ENCODE peak calls at places on chromosomes 5 and 9, in seven cellular contexts. One of them, this sample, is unnamed. For H3K27me3, the result is how much of the 10 kb centered on the place peaks cover.

GRCh38 chr5:149049371-149049781 is 13.5 kb downstream of the SH3TC2 start:
- DNase-seq in pancreas: no peak
- DNase-seq in IMR-90: no peak
- DNase-seq in GM23338: no peak
- DNase-seq in body of pancreas: no peak
- DNase-seq in left lung: no peak
- DNase-seq in tibial artery: no peak
- DNase-seq in this sample: no peak

GRCh38 chr5:11422342-11422741 is 481.9 kb downstream of the CTNND2 start:
- DNase-seq in pancreas: no peak
- DNase-seq in body of pancreas: no peak
- DNase-seq in IMR-90: no peak
- DNase-seq in tibial artery: no peak
- DNase-seq in GM23338: no peak
- DNase-seq in left lung: no peak
- DNase-seq in this sample: no peak

GRCh38 chr9:74281674-74282073 is 215.5 kb upstream of the RORB start:
- DNase-seq in tibial artery: no peak
- DNase-seq in left lung: no peak
- DNase-seq in GM23338: peak
- DNase-seq in IMR-90: no peak
- DNase-seq in body of pancreas: no peak
- DNase-seq in pancreas: no peak
- DNase-seq in this sample: no peak

GRCh38 chr9:94801242-94801641 is 74.7 kb downstream of the AOPEP start:
- DNase-seq in tibial artery: no peak
- DNase-seq in left lung: no peak
- DNase-seq in GM23338: no peak
- DNase-seq in pancreas: no peak
- DNase-seq in IMR-90: peak
- DNase-seq in body of pancreas: no peak
- DNase-seq in this sample: no peak

GRCh38 chr5:62616615-62617277 is 38.1 kb downstream of the LRRC70 start:
- DNase-seq in IMR-90: no peak
- DNase-seq in GM23338: no peak
- DNase-seq in body of pancreas: no peak
- DNase-seq in left lung: no peak
- DNase-seq in tibial artery: no peak
- DNase-seq in pancreas: no peak
- DNase-seq in this sample: no peak

GRCh38 chr9:126298319-126298801 is 28.3 kb upstream of the MVB12B start:
- DNase-seq in pancreas: no peak
- DNase-seq in body of pancreas: no peak
- DNase-seq in tibial artery: no peak
- DNase-seq in GM23338: peak
- DNase-seq in IMR-90: no peak
- DNase-seq in left lung: no peak
- DNase-seq in this sample: no peak

GRCh38 chr9:95793924-95794828 is 81.3 kb upstream of the ERCC6L2 start:
- DNase-seq in GM23338: no peak
- DNase-seq in body of pancreas: no peak
- DNase-seq in tibial artery: no peak
- DNase-seq in pancreas: no peak
- DNase-seq in left lung: no peak
- DNase-seq in IMR-90: peak
- DNase-seq in this sample: no peak

GRCh38 chr5:65084774-65085173 is 316.0 kb downstream of the CWC27 start:
- DNase-seq in GM23338: no peak
- DNase-seq in IMR-90: no peak
- DNase-seq in pancreas: no peak
- DNase-seq in body of pancreas: no peak
- DNase-seq in left lung: no peak
- DNase-seq in tibial artery: no peak
- DNase-seq in this sample: no peak

GRCh38 chr9:110579763-110580255 is 268 bp upstream of the SVEP1 start:
- DNase-seq in IMR-90: peak
- DNase-seq in tibial artery: no peak
- DNase-seq in GM23338: peak
- DNase-seq in body of pancreas: no peak
- DNase-seq in left lung: no peak
- DNase-seq in pancreas: no peak
- DNase-seq in this sample: no peak

GRCh38 chr9:113973963-113974413 is 97.9 kb downstream of the ZNF618 start:
- DNase-seq in left lung: no peak
- DNase-seq in body of pancreas: no peak
- DNase-seq in tibial artery: no peak
- DNase-seq in GM23338: no peak
- DNase-seq in pancreas: no peak
- DNase-seq in IMR-90: peak
- DNase-seq in this sample: no peak

GRCh38 chr9:113854310-113854709 is 21.8 kb upstream of the ZNF618 start:
- DNase-seq in GM23338: peak
- DNase-seq in tibial artery: no peak
- DNase-seq in left lung: no peak
- DNase-seq in IMR-90: no peak
- DNase-seq in body of pancreas: no peak
- DNase-seq in pancreas: no peak
- DNase-seq in this sample: no peak

GRCh38 chr5:145854651-145855258 is 18.1 kb downstream of the GRXCR2 start:
- DNase-seq in IMR-90: peak
- DNase-seq in GM23338: no peak
- DNase-seq in left lung: no peak
- DNase-seq in tibial artery: no peak
- DNase-seq in pancreas: no peak
- DNase-seq in body of pancreas: no peak
- DNase-seq in this sample: no peak

GRCh38 chr5:178199581-178200434 is 4.5 kb upstream of the HNRNPAB start:
- DNase-seq in body of pancreas: no peak
- DNase-seq in tibial artery: no peak
- DNase-seq in left lung: no peak
- DNase-seq in IMR-90: no peak
- DNase-seq in pancreas: no peak
- DNase-seq in GM23338: no peak
- DNase-seq in this sample: no peak

GRCh38 chr9:113343732-113344231 is 3.7 kb upstream of the WDR31 start:
- DNase-seq in IMR-90: no peak
- DNase-seq in tibial artery: peak
- DNase-seq in GM23338: no peak
- DNase-seq in body of pancreas: peak
- DNase-seq in left lung: peak
- DNase-seq in pancreas: peak
- DNase-seq in this sample: no peak

GRCh38 chr5:168699002-168699401 is 119.8 kb upstream of the PANK3 start:
- DNase-seq in GM23338: no peak
- DNase-seq in left lung: no peak
- DNase-seq in tibial artery: peak
- DNase-seq in IMR-90: no peak
- DNase-seq in body of pancreas: no peak
- DNase-seq in pancreas: no peak
- DNase-seq in this sample: no peak

GRCh38 chr5:150582281-150582791 is 58.1 kb upstream of the SYNPO start:
- DNase-seq in pancreas: peak
- DNase-seq in tibial artery: no peak
- DNase-seq in IMR-90: peak
- DNase-seq in body of pancreas: peak
- DNase-seq in left lung: peak
- DNase-seq in GM23338: no peak
- DNase-seq in this sample: no peak

GRCh38 chr9:132644251-132644650 is 25.5 kb downstream of the DDX31 start:
- DNase-seq in tibial artery: no peak
- DNase-seq in IMR-90: no peak
- DNase-seq in left lung: no peak
- DNase-seq in body of pancreas: no peak
- DNase-seq in GM23338: peak
- DNase-seq in pancreas: no peak
- DNase-seq in this sample: no peak

GRCh38 chr9:71681708-71682268 is 86.5 kb downstream of the CEMIP2 start:
- DNase-seq in left lung: no peak
- DNase-seq in GM23338: no peak
- DNase-seq in IMR-90: peak
- DNase-seq in pancreas: no peak
- DNase-seq in tibial artery: no peak
- DNase-seq in body of pancreas: no peak
- DNase-seq in this sample: no peak

GRCh38 chr5:134463991-134464760 is 52.5 kb upstream of the CDKN2AIPNL start:
- DNase-seq in tibial artery: no peak
- DNase-seq in body of pancreas: no peak
- DNase-seq in left lung: no peak
- DNase-seq in IMR-90: peak
- DNase-seq in pancreas: no peak
- DNase-seq in GM23338: no peak
- DNase-seq in this sample: no peak

GRCh38 chr9:131287366-131287765 is 2.2 kb upstream of the PLPP7 start:
- DNase-seq in pancreas: no peak
- DNase-seq in body of pancreas: no peak
- DNase-seq in left lung: no peak
- DNase-seq in tibial artery: no peak
- DNase-seq in GM23338: no peak
- DNase-seq in IMR-90: no peak
- DNase-seq in this sample: no peak

GRCh38 chr9:105007143-105007542 is 79.2 kb upstream of the ABCA1 start:
- DNase-seq in GM23338: no peak
- DNase-seq in left lung: peak
- DNase-seq in body of pancreas: no peak
- DNase-seq in pancreas: no peak
- DNase-seq in IMR-90: peak
- DNase-seq in tibial artery: peak
- DNase-seq in this sample: no peak

GRCh38 chr5:116861097-116861496 is 286.5 kb upstream of the SEMA6A start:
- DNase-seq in body of pancreas: no peak
- DNase-seq in pancreas: no peak
- DNase-seq in IMR-90: no peak
- DNase-seq in GM23338: no peak
- DNase-seq in left lung: no peak
- DNase-seq in tibial artery: no peak
- DNase-seq in this sample: no peak

GRCh38 chr9:124149992-124150391 is 107.8 kb upstream of the NEK6 start:
- DNase-seq in left lung: no peak
- DNase-seq in pancreas: no peak
- DNase-seq in tibial artery: no peak
- DNase-seq in GM23338: peak
- DNase-seq in body of pancreas: no peak
- DNase-seq in IMR-90: peak
- DNase-seq in this sample: no peak
- H3K4me3 ChIP-seq in left lung: no peak
- H3K4me3 ChIP-seq in pancreas: no peak
- H3K4me3 ChIP-seq in tibial artery: no peak
- H3K4me3 ChIP-seq in GM23338: no peak
- H3K4me3 ChIP-seq in body of pancreas: no peak
- H3K4me3 ChIP-seq in IMR-90: no peak
- H3K4me3 ChIP-seq in this sample: no peak

DNA sequence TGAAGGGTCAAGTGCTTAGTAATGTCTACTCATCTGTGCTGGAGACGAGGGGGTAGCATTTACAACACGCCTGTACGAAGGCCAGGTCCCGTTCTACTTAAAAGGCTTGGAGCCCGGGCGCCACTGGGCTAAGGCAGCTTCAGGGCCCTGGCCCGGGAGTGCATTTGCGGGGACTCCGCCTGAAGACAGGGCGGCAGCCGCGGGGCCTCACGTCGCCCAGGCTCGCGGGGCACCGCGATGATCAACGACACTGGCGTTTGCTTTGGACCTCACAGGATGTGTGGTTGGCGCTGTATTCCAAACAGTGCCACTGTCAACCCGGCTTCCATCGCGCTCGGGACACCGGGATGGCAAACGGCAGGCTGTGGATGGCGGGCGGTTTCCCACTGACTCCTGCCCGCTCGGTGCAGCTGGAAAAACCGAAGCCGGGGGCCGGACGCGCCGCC is 1.1 kb upstream of the TENT4A start:
- DNase-seq in left lung: peak
- DNase-seq in body of pancreas: peak
- DNase-seq in GM23338: peak
- DNase-seq in IMR-90: peak
- DNase-seq in tibial artery: peak
- DNase-seq in pancreas: peak
- DNase-seq in this sample: peak
- TF ChIP-seq CTCF in left lung: no peak
- TF ChIP-seq CTCF in body of pancreas: peak
- TF ChIP-seq CTCF in GM23338: no peak
- TF ChIP-seq CTCF in IMR-90: no peak
- TF ChIP-seq CTCF in tibial artery: no peak
- TF ChIP-seq CTCF in pancreas: no peak
- TF ChIP-seq CTCF in this sample: peak

GRCh38 chr5:96934291-96934694 is 1.6 kb upstream of the LNPEP start:
- DNase-seq in tibial artery: no peak
- DNase-seq in body of pancreas: peak
- DNase-seq in GM23338: no peak
- DNase-seq in left lung: no peak
- DNase-seq in IMR-90: peak
- DNase-seq in pancreas: no peak
- DNase-seq in this sample: no peak
- H3K27me3 ChIP-seq in tibial artery: under half
- H3K27me3 ChIP-seq in body of pancreas: under half
- H3K27me3 ChIP-seq in GM23338: under half
- H3K27me3 ChIP-seq in left lung: under half
- H3K27me3 ChIP-seq in IMR-90: under half
- H3K27me3 ChIP-seq in pancreas: under half
- H3K27me3 ChIP-seq in this sample: under half

DNA sequence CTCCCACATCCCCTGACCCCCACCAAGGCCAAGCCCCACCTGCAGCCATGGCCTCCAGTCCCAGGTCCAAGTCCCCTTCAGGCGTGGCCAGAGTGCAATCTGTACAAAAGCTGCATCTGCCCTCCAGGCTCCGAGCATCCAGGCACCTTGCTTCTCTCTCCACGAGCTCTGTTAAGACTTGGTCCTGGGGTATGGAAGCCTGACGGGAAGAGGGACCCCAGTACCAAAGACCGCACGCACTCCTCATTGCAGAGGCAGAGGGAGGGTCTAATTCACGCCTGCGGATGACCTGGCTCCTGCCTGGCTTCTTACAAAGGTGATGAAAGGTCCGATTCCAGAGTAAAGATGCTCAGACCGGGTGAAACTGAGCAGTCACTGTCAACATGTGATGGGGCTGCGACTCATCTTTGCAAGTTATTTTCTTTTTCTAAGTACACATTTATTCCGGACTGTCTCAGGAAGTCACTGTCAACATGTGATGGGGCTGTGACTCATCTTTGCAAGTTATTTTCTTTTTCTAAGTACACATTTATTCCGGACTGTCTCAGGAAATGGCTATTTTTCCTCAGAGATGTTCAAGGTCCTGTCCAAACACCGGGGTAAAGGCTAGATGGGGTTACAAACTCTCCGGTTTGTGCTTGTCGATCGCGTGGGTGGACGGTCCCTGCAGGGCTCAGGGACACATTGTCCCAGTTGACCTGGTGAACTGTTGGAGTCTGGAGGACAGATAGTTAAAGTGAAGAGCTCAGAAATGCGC is 252.0 kb upstream of the IRX4 start:
- DNase-seq in tibial artery: no peak
- DNase-seq in pancreas: no peak
- DNase-seq in body of pancreas: no peak
- DNase-seq in IMR-90: no peak
- DNase-seq in GM23338: no peak
- DNase-seq in left lung: no peak
- DNase-seq in this sample: no peak
- H3K4me3 ChIP-seq in tibial artery: no peak
- H3K4me3 ChIP-seq in pancreas: no peak
- H3K4me3 ChIP-seq in body of pancreas: no peak
- H3K4me3 ChIP-seq in IMR-90: no peak
- H3K4me3 ChIP-seq in GM23338: no peak
- H3K4me3 ChIP-seq in left lung: no peak
- H3K4me3 ChIP-seq in this sample: no peak